ENCODE peak calls at places on chromosomes 4 and X, in nine cellular contexts. T is right lobe of liver, M is GM06990, I is dorsolateral prefrontal cortex, J is hepatocyte, L is lower lobe of right lung, E is AG09309, D is psoas muscle, O is mammary epithelial cell. C is an unnamed sample.

GRCh38 chrX:155179343-155179997 is 36.8 kb upstream of the VBP1 start:
- DNase-seq in L (no peak), D (no peak), O (peak; percentile 4), M (no peak), E (no peak), T (no peak), J (no peak), I (no peak), C (peak; percentile 3)

GRCh38 chr4:73064536-73064935 is 5.0 kb downstream of the COX18 start:
- DNase-seq in T (no peak), O (no peak), D (no peak), E (no peak), I (no peak), J (no peak), L (no peak), M (no peak), C (no peak)

GRCh38 chr4:8347660-8348059 is 78.1 kb downstream of the HTRA3 start:
- DNase-seq in D (no peak), M (no peak), L (no peak), E (no peak), I (no peak), O (no peak), J (no peak), T (no peak), C (no peak)

GRCh38 chr4:184028571-184028996 is 123.5 kb downstream of the STOX2 start:
- DNase-seq in O (no peak), D (no peak), M (no peak), I (no peak), E (no peak), L (peak; percentile 59), T (no peak), J (no peak), C (no peak)

GRCh38 chrX:11666180-11666579 is 460 bp upstream of the ARHGAP6 start:
- DNase-seq in J (peak; percentile 44), O (no peak), M (peak; percentile 7), T (peak; percentile 37), I (no peak), L (no peak), D (no peak), E (no peak), C (no peak)

GRCh38 chr4:7336732-7337131 is 98.0 kb downstream of the PSAPL1 start:
- DNase-seq in T (peak; percentile 80), I (no peak), D (no peak), L (peak; percentile 45), E (no peak), M (no peak), J (no peak), O (no peak), C (no peak)

GRCh38 chr4:181821039-181822004 is 421.9 kb upstream of the TENM3 start:
- DNase-seq in D (no peak), E (peak; percentile 11), L (no peak), M (no peak), I (no peak), J (no peak), O (peak; percentile 68), T (no peak), C (peak; percentile 3)

GRCh38 chr4:2330119-2331042 is 68.5 kb upstream of the MXD4 start:
- DNase-seq in M (no peak), E (peak; percentile 78), L (no peak), J (peak; percentile 65), D (no peak), O (peak; percentile 89), T (no peak), I (no peak), C (peak; percentile 94)

GRCh38 chr4:181278941-181279340 is 964.3 kb upstream of the TENM3 start:
- DNase-seq in O (peak; percentile 19), D (no peak), M (no peak), T (no peak), L (no peak), I (no peak), E (no peak), J (no peak), C (no peak)

GRCh38 chr4:186693159-186693815 is 30.4 kb downstream of the FAT1 start:
- DNase-seq in L (peak; percentile 58), D (peak; percentile 60), E (peak; percentile 68), O (peak; percentile 93), J (no peak), I (no peak), M (no peak), T (no peak), C (no peak)

GRCh38 chrX:12210921-12211320 is 72.6 kb downstream of the FRMPD4 start:
- DNase-seq in L (no peak), D (no peak), E (peak; percentile 7), T (no peak), J (no peak), I (no peak), O (peak; percentile 73), M (no peak), C (peak; percentile 54)

GRCh38 chr4:163107754-163108153 is 58.9 kb downstream of the NAF1 start:
- DNase-seq in M (peak; percentile 13), L (no peak), D (no peak), T (no peak), O (peak; percentile 2), J (no peak), E (no peak), I (no peak), C (peak; percentile 37)

GRCh38 chr4:8414377-8414776 is 26.1 kb downstream of the ACOX3 start:
- DNase-seq in M (no peak), L (no peak), I (no peak), E (no peak), T (no peak), O (peak; percentile 53), D (no peak), J (no peak), C (no peak)

GRCh38 chrX:109487640-109488039 is 5.8 kb upstream of the GUCY2F start:
- DNase-seq in E (no peak), D (no peak), T (no peak), I (no peak), J (no peak), M (peak; percentile 9), O (no peak), L (no peak), C (no peak)

GRCh38 chr4:58849026-58849425 is 1738.8 kb upstream of the IGFBP7 start:
- DNase-seq in M (no peak), L (no peak), O (no peak), I (no peak), J (no peak), T (no peak), D (no peak), E (no peak), C (no peak)

GRCh38 chr4:163484906-163485305 is 9.6 kb upstream of the TMA16 start:
- DNase-seq in D (no peak), L (no peak), M (no peak), I (no peak), J (peak; percentile 71), E (no peak), T (no peak), O (peak; percentile 8), C (peak; percentile 61)

GRCh38 chrX:139965421-139965820 is at the start of gene CXorf66:
- DNase-seq in E (no peak), M (no peak), T (no peak), D (no peak), L (no peak), J (no peak), I (no peak), O (no peak), C (no peak)

GRCh38 chrX:96372313-96373046 is 312.2 kb upstream of the DIAPH2 start:
- DNase-seq in T (no peak), J (peak; percentile 74), E (peak; percentile 43), M (no peak), O (peak; percentile 23), L (no peak), D (no peak), I (no peak), C (peak; percentile 77)

DNA sequence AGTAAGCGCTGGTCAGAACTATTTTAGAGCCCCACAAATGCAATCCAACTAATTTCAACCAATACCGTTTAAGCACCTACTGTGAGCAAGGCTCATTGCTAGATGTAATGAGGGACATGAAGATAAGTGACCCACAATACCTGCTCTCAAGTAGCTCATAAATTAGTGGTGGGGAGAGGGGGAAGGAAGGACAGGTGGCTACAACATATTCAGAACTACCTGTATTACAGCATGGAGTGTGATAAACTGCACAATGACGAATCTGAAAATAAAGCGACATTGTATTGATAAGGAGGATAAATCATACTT is 311.6 kb upstream of the DIAPH2 start:
- DNase-seq in I (no peak), M (no peak), L (no peak), D (no peak), T (no peak), O (no peak), E (no peak), J (no peak), C (no peak)
- TF ChIP-seq CTCF in I (peak; percentile 2), M (no peak), L (no peak), D (no peak), T (no peak), O (no peak), E (no peak), J (no peak), C (no peak)

GRCh38 chr4:87011340-87012034 is 76.7 kb downstream of the AFF1 start:
- DNase-seq in I (no peak), E (peak; percentile 61), T (no peak), M (no peak), J (peak; percentile 84), D (no peak), L (no peak), O (peak; percentile 80), C (peak; percentile 96)
- H3K4me3 ChIP-seq in I (no peak overlapping the region), E (no peak overlapping the region), T (no peak overlapping the region), M (no peak overlapping the region), J (no peak overlapping the region), D (peak overlapping the region; percentile 16), L (no peak overlapping the region), O (no peak overlapping the region), C (no peak overlapping the region)

GRCh38 chrX:8879750-8880149 is 78.6 kb upstream of the FAM9A start:
- DNase-seq in T (no peak), O (peak; percentile 4), J (no peak), D (no peak), L (peak; percentile 24), E (no peak), M (no peak), I (no peak), C (peak; percentile 29)
- TF ChIP-seq CTCF in T (peak; percentile 25), O (peak; percentile 66), J (no peak), D (no peak), L (peak; percentile 52), E (peak; percentile 71), M (peak; percentile 74), I (peak; percentile 13), C (peak; percentile 69)

GRCh38 chr4:155885666-155886065 is 17.8 kb upstream of the TDO2 start:
- DNase-seq in E (no peak), T (no peak), J (no peak), M (no peak), D (no peak), I (no peak), L (no peak), O (no peak), C (no peak)

GRCh38 chr4:155891058-155891457 is 12.4 kb upstream of the TDO2 start:
- DNase-seq in I (no peak), E (no peak), T (no peak), J (no peak), D (no peak), L (no peak), M (no peak), O (no peak), C (no peak)

GRCh38 chr4:155889036-155889793 is 14.3 kb upstream of the TDO2 start:
- DNase-seq in E (peak; percentile 92), I (no peak), O (peak; percentile 36), M (no peak), T (no peak), L (no peak), J (peak; percentile 50), D (no peak), C (peak; percentile 96)

GRCh38 chr4:155889946-155890345 is 13.6 kb upstream of the TDO2 start:
- DNase-seq in J (no peak), I (no peak), O (no peak), L (no peak), D (no peak), M (no peak), E (no peak), T (no peak), C (no peak)

GRCh38 chr4:155888171-155888570 is 15.3 kb upstream of the TDO2 start:
- DNase-seq in I (no peak), T (no peak), E (no peak), J (no peak), M (no peak), L (no peak), O (no peak), D (no peak), C (no peak)
- H3K4me3 ChIP-seq in I (no peak overlapping the region), T (no peak overlapping the region), E (no peak overlapping the region), J (no peak overlapping the region), M (no peak overlapping the region), L (no peak overlapping the region), O (no peak overlapping the region), D (no peak overlapping the region), C (no peak overlapping the region)